ENCODE peak calls at places on chromosomes 16 and 17, in six cellular contexts. One of them, this sample, is unnamed.

GRCh38 chr16:87855852-87856715 is 13.2 kb downstream of the SLC7A5 start:
- DNase-seq in uterus: no peak
- DNase-seq in T-helper 9 cell: peak
- DNase-seq in PC-3: peak
- DNase-seq in left ventricle myocardium inferior: peak
- DNase-seq in LoVo: no peak
- DNase-seq in this sample: peak

GRCh38 chr16:85168732-85169256 is 56.5 kb upstream of the CIBAR2 start:
- DNase-seq in left ventricle myocardium inferior: peak
- DNase-seq in PC-3: peak
- DNase-seq in uterus: peak
- DNase-seq in LoVo: no peak
- DNase-seq in T-helper 9 cell: no peak
- DNase-seq in this sample: peak

GRCh38 chr17:33977729-33978514 is 277.2 kb upstream of the CCL2 start:
- DNase-seq in PC-3: no peak
- DNase-seq in left ventricle myocardium inferior: no peak
- DNase-seq in uterus: no peak
- DNase-seq in T-helper 9 cell: no peak
- DNase-seq in LoVo: no peak
- DNase-seq in this sample: no peak

GRCh38 chr17:49527927-49528651 is 33.0 kb downstream of the NGFR start:
- DNase-seq in T-helper 9 cell: no peak
- DNase-seq in uterus: no peak
- DNase-seq in LoVo: no peak
- DNase-seq in left ventricle myocardium inferior: no peak
- DNase-seq in PC-3: no peak
- DNase-seq in this sample: no peak

GRCh38 chr17:48555616-48556533 is 11.0 kb upstream of the HOXB2 start:
- DNase-seq in LoVo: no peak
- DNase-seq in uterus: no peak
- DNase-seq in PC-3: peak
- DNase-seq in T-helper 9 cell: no peak
- DNase-seq in left ventricle myocardium inferior: no peak
- DNase-seq in this sample: no peak

GRCh38 chr17:64063766-64064224 is 43.4 kb upstream of the ICAM2 start:
- DNase-seq in uterus: peak
- DNase-seq in left ventricle myocardium inferior: peak
- DNase-seq in T-helper 9 cell: peak
- DNase-seq in LoVo: no peak
- DNase-seq in PC-3: peak
- DNase-seq in this sample: no peak

GRCh38 chr16:48330847-48331204 is 54.4 kb downstream of the SIAH1 start:
- DNase-seq in uterus: no peak
- DNase-seq in left ventricle myocardium inferior: no peak
- DNase-seq in LoVo: no peak
- DNase-seq in PC-3: no peak
- DNase-seq in T-helper 9 cell: no peak
- DNase-seq in this sample: no peak

GRCh38 chr16:49437344-49437743 is 63.7 kb downstream of the C16orf78 start:
- DNase-seq in left ventricle myocardium inferior: no peak
- DNase-seq in PC-3: no peak
- DNase-seq in LoVo: no peak
- DNase-seq in uterus: no peak
- DNase-seq in T-helper 9 cell: no peak
- DNase-seq in this sample: no peak

GRCh38 chr17:46011711-46012505 is 12.9 kb downstream of the STH start:
- DNase-seq in uterus: no peak
- DNase-seq in T-helper 9 cell: no peak
- DNase-seq in LoVo: no peak
- DNase-seq in PC-3: no peak
- DNase-seq in left ventricle myocardium inferior: no peak
- DNase-seq in this sample: no peak

GRCh38 chr17:17300624-17301568 is 2.3 kb upstream of the NT5M start:
- DNase-seq in left ventricle myocardium inferior: peak
- DNase-seq in LoVo: no peak
- DNase-seq in PC-3: no peak
- DNase-seq in T-helper 9 cell: peak
- DNase-seq in uterus: peak
- DNase-seq in this sample: peak

GRCh38 chr16:84833142-84833495 is 13.3 kb downstream of the CRISPLD2 start:
- DNase-seq in T-helper 9 cell: no peak
- DNase-seq in PC-3: no peak
- DNase-seq in LoVo: no peak
- DNase-seq in uterus: no peak
- DNase-seq in left ventricle myocardium inferior: no peak
- DNase-seq in this sample: no peak

GRCh38 chr16:19290860-19291259 is 5.3 kb downstream of the CLEC19A start:
- DNase-seq in T-helper 9 cell: no peak
- DNase-seq in uterus: no peak
- DNase-seq in PC-3: no peak
- DNase-seq in left ventricle myocardium inferior: no peak
- DNase-seq in LoVo: no peak
- DNase-seq in this sample: no peak

GRCh38 chr17:75019710-75020109 is 7.2 kb downstream of the MRPL58 start:
- DNase-seq in left ventricle myocardium inferior: no peak
- DNase-seq in LoVo: no peak
- DNase-seq in uterus: no peak
- DNase-seq in T-helper 9 cell: no peak
- DNase-seq in PC-3: no peak
- DNase-seq in this sample: no peak

GRCh38 chr16:80664226-80664625 is 123.4 kb downstream of the DYNLRB2 start:
- DNase-seq in uterus: no peak
- DNase-seq in left ventricle myocardium inferior: no peak
- DNase-seq in T-helper 9 cell: no peak
- DNase-seq in PC-3: no peak
- DNase-seq in LoVo: no peak
- DNase-seq in this sample: no peak

GRCh38 chr17:81667754-81668153 is 1.2 kb downstream of the CCDC137 start:
- DNase-seq in LoVo: no peak
- DNase-seq in uterus: no peak
- DNase-seq in T-helper 9 cell: no peak
- DNase-seq in left ventricle myocardium inferior: no peak
- DNase-seq in PC-3: peak
- DNase-seq in this sample: no peak

GRCh38 chr17:81405382-81406005 is 10.2 kb downstream of the BAHCC1 start:
- DNase-seq in PC-3: no peak
- DNase-seq in left ventricle myocardium inferior: peak
- DNase-seq in LoVo: no peak
- DNase-seq in uterus: peak
- DNase-seq in T-helper 9 cell: no peak
- DNase-seq in this sample: peak

GRCh38 chr17:80981062-80981902 is 10.4 kb upstream of the CHMP6 start:
- DNase-seq in left ventricle myocardium inferior: no peak
- DNase-seq in T-helper 9 cell: peak
- DNase-seq in PC-3: peak
- DNase-seq in uterus: no peak
- DNase-seq in LoVo: no peak
- DNase-seq in this sample: no peak

GRCh38 chr16:71376465-71377157 is 18.1 kb downstream of the CALB2 start:
- DNase-seq in LoVo: no peak
- DNase-seq in PC-3: no peak
- DNase-seq in uterus: no peak
- DNase-seq in left ventricle myocardium inferior: no peak
- DNase-seq in T-helper 9 cell: no peak
- DNase-seq in this sample: no peak

GRCh38 chr17:21199856-21200255 is 14.1 kb downstream of the TMEM11 start:
- DNase-seq in uterus: no peak
- DNase-seq in T-helper 9 cell: no peak
- DNase-seq in LoVo: no peak
- DNase-seq in left ventricle myocardium inferior: no peak
- DNase-seq in PC-3: no peak
- DNase-seq in this sample: no peak

GRCh38 chr17:80605326-80606066 is 60.9 kb downstream of the RPTOR start:
- DNase-seq in T-helper 9 cell: no peak
- DNase-seq in LoVo: peak
- DNase-seq in left ventricle myocardium inferior: no peak
- DNase-seq in uterus: no peak
- DNase-seq in PC-3: peak
- DNase-seq in this sample: no peak

GRCh38 chr17:27529230-27529796 is 73.1 kb downstream of the KSR1 start:
- DNase-seq in T-helper 9 cell: no peak
- DNase-seq in LoVo: no peak
- DNase-seq in PC-3: no peak
- DNase-seq in uterus: no peak
- DNase-seq in left ventricle myocardium inferior: no peak
- DNase-seq in this sample: no peak

GRCh38 chr17:42097691-42098661 is at the start of gene ZNF385C:
- DNase-seq in PC-3: no peak
- DNase-seq in uterus: no peak
- DNase-seq in LoVo: no peak
- DNase-seq in T-helper 9 cell: peak
- DNase-seq in left ventricle myocardium inferior: no peak
- DNase-seq in this sample: no peak

GRCh38 chr17:78257810-78258322 is 26.4 kb downstream of the TMEM235 start:
- DNase-seq in PC-3: no peak
- DNase-seq in left ventricle myocardium inferior: peak
- DNase-seq in T-helper 9 cell: no peak
- DNase-seq in uterus: no peak
- DNase-seq in LoVo: no peak
- DNase-seq in this sample: no peak

GRCh38 chr17:4800462-4801185 is 1.5 kb downstream of the C17orf114 start:
- DNase-seq in LoVo: no peak
- DNase-seq in PC-3: no peak
- DNase-seq in T-helper 9 cell: no peak
- DNase-seq in left ventricle myocardium inferior: no peak
- DNase-seq in uterus: no peak
- DNase-seq in this sample: no peak

GRCh38 chr17:32516940-32517711 is 30.3 kb downstream of the CDK5R1 start:
- DNase-seq in uterus: no peak
- DNase-seq in left ventricle myocardium inferior: no peak
- DNase-seq in T-helper 9 cell: no peak
- DNase-seq in LoVo: no peak
- DNase-seq in PC-3: no peak
- DNase-seq in this sample: peak

GRCh38 chr17:80693511-80693910 is 148.9 kb downstream of the RPTOR start:
- DNase-seq in uterus: no peak
- DNase-seq in PC-3: no peak
- DNase-seq in T-helper 9 cell: no peak
- DNase-seq in LoVo: no peak
- DNase-seq in left ventricle myocardium inferior: no peak
- DNase-seq in this sample: no peak

GRCh38 chr17:8287651-8288335 is 677 bp upstream of the RANGRF start:
- DNase-seq in PC-3: no peak
- DNase-seq in left ventricle myocardium inferior: no peak
- DNase-seq in LoVo: no peak
- DNase-seq in T-helper 9 cell: no peak
- DNase-seq in uterus: no peak
- DNase-seq in this sample: no peak

GRCh38 chr16:47965439-47965838 is 190.4 kb downstream of the ABCC12 start:
- DNase-seq in PC-3: no peak
- DNase-seq in left ventricle myocardium inferior: no peak
- DNase-seq in uterus: no peak
- DNase-seq in LoVo: no peak
- DNase-seq in T-helper 9 cell: no peak
- DNase-seq in this sample: no peak

GRCh38 chr16:31693733-31694132 is 166.0 kb downstream of the AHSP start:
- DNase-seq in LoVo: no peak
- DNase-seq in T-helper 9 cell: no peak
- DNase-seq in PC-3: no peak
- DNase-seq in uterus: no peak
- DNase-seq in left ventricle myocardium inferior: no peak
- DNase-seq in this sample: no peak

GRCh38 chr17:44589316-44590071 is 32.2 kb downstream of the FZD2 start:
- DNase-seq in left ventricle myocardium inferior: no peak
- DNase-seq in LoVo: no peak
- DNase-seq in PC-3: no peak
- DNase-seq in uterus: no peak
- DNase-seq in T-helper 9 cell: no peak
- DNase-seq in this sample: no peak

GRCh38 chr16:81627024-81627423 is 152.1 kb upstream of the PLCG2 start:
- DNase-seq in LoVo: no peak
- DNase-seq in left ventricle myocardium inferior: no peak
- DNase-seq in PC-3: no peak
- DNase-seq in T-helper 9 cell: no peak
- DNase-seq in uterus: no peak
- DNase-seq in this sample: no peak

GRCh38 chr16:47887496-47887895 is 268.3 kb downstream of the ABCC12 start:
- DNase-seq in PC-3: peak
- DNase-seq in uterus: no peak
- DNase-seq in T-helper 9 cell: no peak
- DNase-seq in LoVo: no peak
- DNase-seq in left ventricle myocardium inferior: no peak
- DNase-seq in this sample: no peak

GRCh38 chr16:11621920-11622651 is 35.4 kb upstream of the LITAF start:
- DNase-seq in left ventricle myocardium inferior: no peak
- DNase-seq in T-helper 9 cell: peak
- DNase-seq in uterus: no peak
- DNase-seq in LoVo: no peak
- DNase-seq in PC-3: no peak
- DNase-seq in this sample: no peak

GRCh38 chr16:56469748-56470147 is 18.4 kb downstream of the OGFOD1 start:
- DNase-seq in left ventricle myocardium inferior: no peak
- DNase-seq in uterus: no peak
- DNase-seq in LoVo: no peak
- DNase-seq in PC-3: peak
- DNase-seq in T-helper 9 cell: no peak
- DNase-seq in this sample: no peak

GRCh38 chr16:3983081-3983520 is 102.6 kb upstream of the CREBBP start:
- DNase-seq in LoVo: no peak
- DNase-seq in T-helper 9 cell: peak
- DNase-seq in left ventricle myocardium inferior: peak
- DNase-seq in uterus: peak
- DNase-seq in PC-3: peak
- DNase-seq in this sample: peak

GRCh38 chr17:40605301-40605700 is 40.0 kb upstream of the CCR7 start:
- DNase-seq in uterus: no peak
- DNase-seq in LoVo: no peak
- DNase-seq in T-helper 9 cell: peak
- DNase-seq in left ventricle myocardium inferior: no peak
- DNase-seq in PC-3: no peak
- DNase-seq in this sample: no peak

GRCh38 chr16:78392585-78393195 is 293.2 kb downstream of the WWOX start:
- DNase-seq in left ventricle myocardium inferior: no peak
- DNase-seq in uterus: no peak
- DNase-seq in T-helper 9 cell: no peak
- DNase-seq in PC-3: no peak
- DNase-seq in LoVo: no peak
- DNase-seq in this sample: no peak

GRCh38 chr17:39928868-39929651 is 1.5 kb downstream of the LRRC3C start:
- DNase-seq in uterus: no peak
- DNase-seq in PC-3: peak
- DNase-seq in T-helper 9 cell: no peak
- DNase-seq in LoVo: no peak
- DNase-seq in left ventricle myocardium inferior: no peak
- DNase-seq in this sample: no peak

GRCh38 chr17:78995022-78995760 is 14.4 kb downstream of the CANT1 start:
- DNase-seq in LoVo: no peak
- DNase-seq in uterus: peak
- DNase-seq in left ventricle myocardium inferior: no peak
- DNase-seq in T-helper 9 cell: no peak
- DNase-seq in PC-3: no peak
- DNase-seq in this sample: peak

GRCh38 chr17:2090804-2091534 is 36.1 kb downstream of the HIC1 start:
- DNase-seq in LoVo: no peak
- DNase-seq in uterus: peak
- DNase-seq in PC-3: peak
- DNase-seq in T-helper 9 cell: no peak
- DNase-seq in left ventricle myocardium inferior: peak
- DNase-seq in this sample: peak

This sample was measured in tibial artery.